ENCODE peak calls at places on chromosomes 2 and 18, in nine cellular contexts. L is kidney, Z is DMS 273 treated with DMSO at 0.1 percent for 48 hours, R is NT2/D1, D is right atrium auricular region, W is A549, N is retina, Y is NCI-H1417, V is GM03348. I is an unnamed sample.

GRCh38 chr18:46939337-46939963 is 22.0 kb downstream of the KATNAL2 start:
- DNase-seq in L (no peak), Z (no peak), R (no peak), D (no peak), W (peak), N (no peak), Y (no peak), V (peak), I (peak)

GRCh38 chr2:73938761-73939352 is 12.2 kb downstream of the DGUOK start:
- DNase-seq in L (no peak), Z (no peak), R (no peak), D (no peak), W (no peak), N (no peak), Y (no peak), V (peak), I (peak)

GRCh38 chr2:9805435-9806297 is 37.6 kb upstream of the TAF1B start:
- DNase-seq in L (peak), Z (no peak), R (no peak), D (no peak), W (no peak), N (no peak), Y (no peak), V (no peak), I (peak)

GRCh38 chr2:89821455-89821945 is 1130.0 kb downstream of the RPIA start:
- DNase-seq in L (no peak), Z (no peak), R (no peak), D (no peak), W (no peak), N (no peak), Y (no peak), V (no peak), I (no peak)

GRCh38 chr2:31219131-31219969 is 2.0 kb upstream of the CAPN14 start:
- DNase-seq in L (no peak), Z (no peak), R (no peak), D (peak), W (peak), N (no peak), Y (no peak), V (no peak), I (no peak)

GRCh38 chr2:235740821-235741220 is 247.0 kb downstream of the AGAP1 start:
- DNase-seq in L (no peak), Z (no peak), R (no peak), D (no peak), W (peak), N (no peak), Y (peak), V (no peak), I (no peak)

GRCh38 chr18:13418013-13418710 is 199.6 kb downstream of the LDLRAD4 start:
- DNase-seq in L (no peak), Z (no peak), R (no peak), D (no peak), W (no peak), N (no peak), Y (no peak), V (no peak), I (no peak)

GRCh38 chr2:55103039-55103438 is 52.8 kb upstream of the RTN4 start:
- DNase-seq in L (no peak), Z (no peak), R (no peak), D (no peak), W (no peak), N (no peak), Y (no peak), V (no peak), I (no peak)

GRCh38 chr2:126655500-126656310 is at the start of gene GYPC:
- DNase-seq in L (peak), Z (no peak), R (no peak), D (peak), W (no peak), N (no peak), Y (no peak), V (peak), I (peak)

GRCh38 chr2:3624059-3624794 is 29.3 kb downstream of the COLEC11 start:
- DNase-seq in L (peak), Z (no peak), R (no peak), D (no peak), W (no peak), N (no peak), Y (no peak), V (no peak), I (no peak)

GRCh38 chr2:121519732-121520640 is 10.7 kb upstream of the RNU4ATAC start:
- DNase-seq in L (no peak), Z (no peak), R (no peak), D (no peak), W (no peak), N (peak), Y (no peak), V (no peak), I (peak)

GRCh38 chr18:11119550-11119949 is 29.8 kb downstream of the PIEZO2 start:
- DNase-seq in L (no peak), Z (no peak), R (no peak), D (no peak), W (no peak), N (no peak), Y (no peak), V (peak), I (no peak)

GRCh38 chr2:173791502-173791901 is 173.7 kb downstream of the SP3 start:
- DNase-seq in L (no peak), Z (no peak), R (no peak), D (no peak), W (no peak), N (no peak), Y (no peak), V (no peak), I (no peak)

GRCh38 chr2:152715854-152716428 is 1.3 kb downstream of the PRPF40A start:
- DNase-seq in L (no peak), Z (peak), R (peak), D (no peak), W (peak), N (no peak), Y (peak), V (peak), I (no peak)